ENCODE peak calls at places on chromosome 20, in five cellular contexts. A is K562, P is endothelial cell of umbilical vein, S is GM12878, I is HepG2. D is an unnamed sample. For H3K4me1, the result is how much of the 10 kb centered on the place peaks cover.

GRCh38 chr20:40606660-40607059 is 82.4 kb downstream of the MAFB start:
- DNase-seq in P (no peak), A (no peak), S (no peak), I (no peak), D (no peak)

GRCh38 chr20:57062241-57062640 is 204.2 kb downstream of the BMP7 start:
- DNase-seq in I (no peak), A (no peak), S (no peak), P (no peak), D (no peak)

GRCh38 chr20:25389381-25389857 is 1.2 kb downstream of the ABHD12 start:
- DNase-seq in P (peak), A (peak), S (no peak), I (no peak), D (peak)

GRCh38 chr20:56323656-56324055 is 35.1 kb upstream of the FAM210B start:
- DNase-seq in S (no peak), P (no peak), A (no peak), I (no peak), D (no peak)

GRCh38 chr20:56778765-56779195 is 149.7 kb downstream of the TFAP2C start:
- DNase-seq in A (no peak), I (no peak), S (no peak), P (no peak), D (no peak)

GRCh38 chr20:29744071-29744470 is 1513.4 kb upstream of the DEFB115 start:
- DNase-seq in A (no peak), I (no peak), S (no peak), P (no peak), D (no peak)

GRCh38 chr20:24163501-24163900 is 174.9 kb upstream of the GGTLC1 start:
- DNase-seq in P (peak), S (no peak), I (no peak), A (no peak), D (no peak)

GRCh38 chr20:58092871-58093270 is 135.6 kb downstream of the ANKRD60 start:
- DNase-seq in P (no peak), S (no peak), I (no peak), A (no peak), D (no peak)

GRCh38 chr20:53028337-53029007 is 56.3 kb downstream of the TSHZ2 start:
- DNase-seq in S (no peak), I (no peak), A (no peak), P (no peak), D (no peak)

GRCh38 chr20:38812182-38812581 is 6.7 kb downstream of the PPP1R16B start:
- DNase-seq in P (peak), A (no peak), S (no peak), I (no peak), D (no peak)

GRCh38 chr20:24389686-24390085 is 79.7 kb upstream of the SYNDIG1 start:
- DNase-seq in I (no peak), S (no peak), A (no peak), P (no peak), D (no peak)

GRCh38 chr20:7503501-7503900 is 436.8 kb downstream of the HAO1 start:
- DNase-seq in P (no peak), S (no peak), I (no peak), A (no peak), D (no peak)

GRCh38 chr20:17961600-17961965 is 7.0 kb downstream of the SNX5 start:
- DNase-seq in I (no peak), S (no peak), P (no peak), A (no peak), D (no peak)

GRCh38 chr20:36035720-36036119 is 67.3 kb downstream of the CNBD2 start:
- DNase-seq in A (no peak), S (no peak), I (no peak), P (no peak), D (no peak)

GRCh38 chr20:5999783-6000182 is 49.3 kb downstream of the MCM8 start:
- DNase-seq in P (no peak), I (no peak), S (no peak), A (no peak), D (no peak)

GRCh38 chr20:805713-806112 is 27.8 kb upstream of the FAM110A start:
- DNase-seq in S (no peak), P (no peak), A (no peak), I (no peak), D (peak)

GRCh38 chr20:16761305-16761829 is 13.2 kb downstream of the OTOR start:
- DNase-seq in I (peak), A (peak), P (peak), S (peak), D (peak)

GRCh38 chr20:53779822-53780221 is 186.2 kb upstream of the ZNF217 start:
- DNase-seq in A (no peak), P (no peak), S (no peak), I (no peak), D (no peak)

GRCh38 chr20:58709013-58709702 is 16.6 kb downstream of the NPEPL1 start:
- DNase-seq in A (no peak), P (no peak), I (no peak), S (no peak), D (no peak)

GRCh38 chr20:17287998-17288397 is 61.2 kb downstream of the PCSK2 start:
- DNase-seq in A (no peak), P (no peak), S (no peak), I (no peak), D (no peak)

GRCh38 chr20:13302647-13303425 is 81.8 kb downstream of the ISM1 start:
- DNase-seq in I (peak), S (no peak), P (peak), A (peak), D (peak)

GRCh38 chr20:36663026-36663425 is 17.0 kb upstream of the SLA2 start:
- DNase-seq in S (no peak), I (no peak), P (no peak), A (no peak), D (no peak)

GRCh38 chr20:1628621-1629020 is 8.8 kb upstream of the SIRPB1 start:
- DNase-seq in S (no peak), I (no peak), A (no peak), P (no peak), D (no peak)

GRCh38 chr20:34536798-34537394 is 20.7 kb downstream of the DYNLRB1 start:
- DNase-seq in S (no peak), P (peak), I (peak), A (peak), D (peak)

GRCh38 chr20:63219447-63219821 is 3.5 kb upstream of the YTHDF1 start:
- DNase-seq in S (no peak), I (no peak), A (no peak), P (no peak), D (no peak)

GRCh38 chr20:63218701-63219446 is 2.9 kb upstream of the YTHDF1 start:
- DNase-seq in I (no peak), S (no peak), A (no peak), P (no peak), D (no peak)

GRCh38 chr20:63217706-63218105 is 1.8 kb upstream of the YTHDF1 start:
- DNase-seq in A (no peak), S (no peak), I (peak), P (no peak), D (no peak)

GRCh38 chr20:63220696-63221399 is 4.9 kb upstream of the YTHDF1 start:
- DNase-seq in P (no peak), A (no peak), S (no peak), I (no peak), D (no peak)

GRCh38 chr20:63219866-63220521 is 4.1 kb upstream of the YTHDF1 start:
- DNase-seq in A (no peak), P (no peak), S (no peak), I (no peak), D (no peak)
- H3K27ac ChIP-seq in A (no peak), P (no peak), S (no peak), I (no peak), D (no peak)

DNA sequence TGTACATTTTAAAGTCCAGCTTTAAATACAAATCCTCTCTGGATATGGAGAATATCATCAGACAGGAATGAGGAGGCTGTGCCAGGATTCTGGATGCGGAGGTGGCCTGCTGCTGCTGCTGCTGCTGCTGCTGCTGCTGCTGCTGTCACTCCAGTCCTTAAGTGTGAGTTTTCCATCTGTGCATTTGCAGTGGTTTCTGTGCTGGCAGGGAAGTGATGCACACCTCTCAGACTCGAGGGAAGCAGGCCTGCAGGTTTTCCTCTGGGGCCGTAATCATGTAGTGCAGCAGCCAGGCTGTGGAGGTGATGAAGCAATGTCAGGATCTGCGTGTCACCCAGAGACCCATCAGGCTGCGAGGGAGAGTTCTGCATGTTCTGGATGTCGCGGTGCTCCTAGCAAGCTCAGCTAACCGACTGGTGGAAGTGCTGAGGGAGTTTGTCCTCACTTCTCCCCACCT is 32.0 kb downstream of the CFAP61 start:
- DNase-seq in S (no peak), I (no peak), A (no peak), P (no peak), D (no peak)
- TF ChIP-seq MYC in S (no peak), I (no peak), A (no peak), P (no peak), D (no peak)

DNA sequence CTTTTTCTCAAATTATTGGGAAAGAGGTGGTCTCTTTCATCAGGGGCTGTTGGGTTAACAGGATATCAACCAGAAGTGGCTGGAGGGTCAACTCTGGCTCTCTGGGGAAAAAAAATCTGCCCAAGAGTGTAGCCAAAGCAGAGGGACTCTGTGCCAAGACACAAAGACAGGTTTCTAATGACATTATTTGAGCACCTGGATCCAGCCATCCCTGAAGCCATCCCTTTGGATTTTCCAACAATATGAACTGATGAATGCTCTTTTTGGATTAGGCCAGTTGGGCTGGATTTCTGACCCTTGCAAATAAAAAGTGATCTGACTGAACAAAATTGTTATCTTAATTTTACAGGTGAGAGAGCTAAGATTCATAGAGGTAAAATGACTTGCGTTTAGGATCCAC is 88.7 kb downstream of the KCNB1 start:
- DNase-seq in A (no peak), I (no peak), P (no peak), S (no peak), D (no peak)
- H3K4me1 ChIP-seq in A (under half), I (under half), P (under half), S (under half), D (under half)

GRCh38 chr20:47726632-47727031 is 58.6 kb downstream of the SULF2 start:
- DNase-seq in P (no peak), A (no peak), I (no peak), S (no peak), D (no peak)

GRCh38 chr20:47723322-47723721 is 62.0 kb downstream of the SULF2 start:
- DNase-seq in A (no peak), S (no peak), P (no peak), I (no peak), D (no peak)

GRCh38 chr20:47724910-47725247 is 60.4 kb downstream of the SULF2 start:
- DNase-seq in I (no peak), A (no peak), S (no peak), P (no peak), D (no peak)

GRCh38 chr20:47725248-47725973 is 59.9 kb downstream of the SULF2 start:
- DNase-seq in I (peak), A (peak), P (peak), S (peak), D (peak)

DNA sequence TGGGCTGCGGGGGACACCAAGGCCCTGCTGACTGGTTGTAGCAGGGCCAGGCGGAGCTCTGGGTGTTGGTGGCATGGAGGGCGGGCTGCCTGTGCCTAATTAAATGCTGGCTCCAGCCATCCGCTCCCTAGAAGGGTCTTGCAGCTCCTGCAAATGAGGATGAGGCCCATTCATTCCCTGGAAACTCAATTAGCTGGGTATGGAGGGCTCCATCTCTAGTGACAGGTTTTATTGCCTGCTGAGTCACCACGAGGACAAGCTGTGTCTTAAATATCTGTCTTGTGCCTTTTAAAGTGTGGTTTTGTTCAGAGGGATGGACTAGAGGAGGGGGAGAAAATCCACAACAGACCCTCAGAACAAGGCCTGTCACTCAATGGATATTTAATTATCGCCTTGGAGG is 60.9 kb downstream of the SULF2 start:
- DNase-seq in P (no peak), S (no peak), I (no peak), A (no peak), D (no peak)
- H3K27ac ChIP-seq in P (no peak), S (no peak), I (no peak), A (no peak), D (no peak)

GRCh38 chr20:59823456-59823855 is 110.0 kb downstream of the SYCP2 start:
- DNase-seq in I (no peak), S (no peak), P (no peak), A (no peak), D (no peak)
- TF ChIP-seq MYC in I (no peak), S (no peak), P (no peak), A (no peak), D (no peak)

D was measured in A549.